ENCODE peak calls at places on chromosomes 6 and 20, in seven cellular contexts. A is cardiac muscle cell, E is coronary artery, U is foreskin fibroblast, D is choroid plexus epithelial cell, X is IMR-90, H is mesothelial cell of epicardium. P is an unnamed sample.

GRCh38 chr20:51529027-51529749 is 13.3 kb downstream of the NFATC2 start:
- DNase-seq in H (no peak), U (peak; percentile 43), X (peak; percentile 74), D (peak; percentile 76), A (peak; percentile 50), E (no peak), P (peak; percentile 77)

GRCh38 chr6:35443341-35444030 is 8.7 kb upstream of the FANCE start:
- DNase-seq in U (no peak), H (no peak), D (no peak), E (no peak), A (no peak), X (no peak), P (no peak)

GRCh38 chr20:8126979-8127378 is 5.1 kb upstream of the PLCB1 start:
- DNase-seq in D (no peak), H (no peak), U (no peak), X (no peak), A (no peak), E (no peak), P (no peak)

GRCh38 chr20:10370091-10370887 is 63.7 kb downstream of the MKKS start:
- DNase-seq in H (no peak), U (no peak), A (no peak), E (no peak), X (peak; percentile 47), D (peak; percentile 63), P (no peak)

GRCh38 chr6:1716396-1716795 is 106.7 kb downstream of the FOXC1 start:
- DNase-seq in D (no peak), X (no peak), E (no peak), A (no peak), H (no peak), U (no peak), P (no peak)

GRCh38 chr20:41018153-41018552 is 10.5 kb upstream of the TOP1 start:
- DNase-seq in E (no peak), H (no peak), D (no peak), U (no peak), A (no peak), X (peak; percentile 34), P (no peak)

GRCh38 chr20:19522080-19522801 is 235.8 kb upstream of the RIN2 start:
- DNase-seq in H (no peak), D (no peak), X (no peak), E (no peak), A (no peak), U (no peak), P (peak; percentile 7)

GRCh38 chr6:4565301-4566250 is 210.6 kb upstream of the CDYL start:
- DNase-seq in D (no peak), U (no peak), E (peak; percentile 62), A (no peak), X (no peak), H (no peak), P (no peak)

GRCh38 chr6:34928695-34929094 is 39.6 kb downstream of the ANKS1A start:
- DNase-seq in A (no peak), E (no peak), X (no peak), H (no peak), D (no peak), U (no peak), P (no peak)

GRCh38 chr6:144179817-144180216 is 29.5 kb downstream of the STX11 start:
- DNase-seq in X (no peak), U (no peak), E (no peak), D (no peak), H (no peak), A (no peak), P (no peak)

GRCh38 chr6:22653980-22654610 is 84.7 kb downstream of the HDGFL1 start:
- DNase-seq in A (no peak), D (no peak), U (no peak), H (no peak), X (no peak), E (no peak), P (no peak)

GRCh38 chr6:45104429-45104828 is 223.7 kb upstream of the RUNX2 start:
- DNase-seq in X (no peak), A (no peak), D (no peak), E (no peak), U (no peak), H (no peak), P (no peak)

GRCh38 chr6:161417712-161418457 is 144.0 kb upstream of the AGPAT4 start:
- DNase-seq in E (no peak), A (no peak), X (peak; percentile 85), U (no peak), D (peak; percentile 99), H (no peak), P (no peak)

GRCh38 chr20:22160254-22160653 is 424.1 kb downstream of the FOXA2 start:
- DNase-seq in E (no peak), D (no peak), A (no peak), U (no peak), H (no peak), X (no peak), P (no peak)

GRCh38 chr6:75070244-75070643 is 135.6 kb downstream of the COL12A1 start:
- DNase-seq in D (no peak), E (no peak), H (no peak), A (no peak), U (no peak), X (no peak), P (no peak)
- TF ChIP-seq CTCF in D (no peak), E (no peak), H (no peak), A (no peak), U (no peak), X (peak; percentile 8), P (no peak)

GRCh38 chr20:62123450-62124118 is 1.3 kb downstream of the LSM14B start:
- DNase-seq in U (no peak), H (no peak), A (no peak), X (peak; percentile 51), D (peak; percentile 73), E (no peak), P (no peak)
- TF ChIP-seq CTCF in U (peak; percentile 19), H (no peak), A (no peak), X (peak; percentile 19), D (peak; percentile 42), E (no peak), P (no peak)

GRCh38 chr20:59087829-59088433 is 45.3 kb upstream of the PRELID3B start:
- DNase-seq in A (peak; percentile 78), H (peak; percentile 54), E (no peak), U (peak; percentile 40), X (peak; percentile 47), D (peak; percentile 76), P (peak; percentile 93)
- TF ChIP-seq CTCF in A (peak; percentile 96), H (peak; percentile 93), E (peak; percentile 74), U (peak; percentile 91), X (peak; percentile 70), D (peak; percentile 94), P (peak; percentile 98)

DNA sequence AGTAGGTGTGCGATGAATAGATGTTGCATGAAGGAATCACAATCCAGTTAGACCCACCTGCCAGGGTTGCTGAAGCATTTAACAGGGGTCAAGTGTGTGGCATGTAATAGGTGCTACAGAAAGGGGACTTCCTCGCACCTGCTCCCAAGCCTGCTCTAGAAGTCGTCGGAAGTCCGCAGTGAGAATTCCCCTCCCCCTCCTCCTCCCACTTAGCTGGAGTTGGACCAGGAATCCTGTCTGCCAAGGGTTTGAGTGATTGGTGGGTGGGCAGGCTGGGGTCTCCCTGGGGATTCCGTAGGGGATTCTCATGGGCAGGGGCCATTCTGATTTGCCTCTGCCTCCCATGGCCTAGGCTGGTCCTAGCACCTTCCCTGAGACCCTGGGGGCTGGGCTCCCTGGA is 10.3 kb downstream of the SCRT2 start:
- DNase-seq in E (no peak), D (no peak), U (no peak), X (no peak), H (no peak), A (no peak), P (no peak)
- TF ChIP-seq CTCF in E (no peak), D (no peak), U (no peak), X (no peak), H (no peak), A (no peak), P (no peak)

GRCh38 chr20:47535088-47535487 is 33.4 kb downstream of the NCOA3 start:
- DNase-seq in E (no peak), A (no peak), H (no peak), X (no peak), D (no peak), U (no peak), P (no peak)
- TF ChIP-seq CTCF in E (no peak), A (no peak), H (no peak), X (no peak), D (peak; percentile 36), U (no peak), P (no peak)

DNA sequence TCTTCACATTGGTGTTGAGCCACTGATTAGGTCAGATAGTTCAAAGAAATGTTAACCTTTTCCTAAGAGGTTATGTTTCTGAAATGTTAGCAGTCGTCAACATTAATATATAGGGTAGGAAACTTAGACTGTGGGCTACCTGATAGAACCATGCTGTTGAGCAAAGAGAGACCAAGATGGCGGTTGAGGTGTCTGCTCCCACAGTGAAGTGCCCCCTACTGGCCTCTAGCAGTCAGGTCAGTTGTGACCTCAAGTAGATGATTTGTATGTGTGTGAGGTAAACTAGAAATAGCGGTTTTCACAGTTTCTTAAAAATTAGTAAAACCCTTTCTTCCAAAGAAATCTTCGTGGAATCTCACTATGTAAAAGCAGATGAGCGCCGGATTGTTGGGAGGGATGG is 40.3 kb downstream of the MTHFD1L start:
- DNase-seq in X (no peak), H (no peak), D (no peak), E (peak; percentile 47), A (no peak), U (no peak), P (peak; percentile 4)
- TF ChIP-seq CTCF in X (no peak), H (no peak), D (peak; percentile 36), E (no peak), A (peak; percentile 17), U (peak; percentile 27), P (no peak)

P was measured in activated CD8-positive, alpha-beta T cell treated with anti-CD3 and anti-CD28 coated beads for 36 hours.